ENCODE peak calls at places on chromosome 21, in seven cellular contexts. N, P, O, U, J, R and C are unnamed samples. For H3K4me1, the result is how much of the 10 kb centered on the place peaks cover.

GRCh38 chr21:17921579-17922530 is 102.7 kb upstream of the C21orf91 start:
- DNase-seq in J (no peak), R (no peak), U (no peak), N (no peak), P (no peak), O (peak), C (no peak)

GRCh38 chr21:44006656-44007055 is 5.5 kb upstream of the TRAPPC10 start:
- DNase-seq in R (no peak), P (peak), J (no peak), O (no peak), U (no peak), N (no peak), C (no peak)

GRCh38 chr21:29343517-29343916 is 44.8 kb downstream of the BACH1 start:
- DNase-seq in N (no peak), U (no peak), R (no peak), O (no peak), P (no peak), J (no peak), C (no peak)

GRCh38 chr21:44407493-44407892 is 47.8 kb upstream of the LRRC3 start:
- DNase-seq in O (peak), R (no peak), U (no peak), P (no peak), N (no peak), J (no peak), C (no peak)

GRCh38 chr21:30813174-30813573 is at the start of gene KRTAP8-1:
- DNase-seq in R (no peak), N (no peak), U (no peak), O (no peak), P (no peak), J (no peak), C (no peak)

GRCh38 chr21:41596241-41596925 is 88.4 kb upstream of the TMPRSS2 start:
- DNase-seq in P (no peak), U (no peak), N (no peak), J (peak), R (no peak), O (no peak), C (no peak)

GRCh38 chr21:41402796-41403195 is 23.2 kb upstream of the MX1 start:
- DNase-seq in R (no peak), O (no peak), J (no peak), N (no peak), P (no peak), U (no peak), C (no peak)

GRCh38 chr21:43349644-43350043 is 77.3 kb downstream of the SIK1 start:
- DNase-seq in U (no peak), N (no peak), O (no peak), P (no peak), J (no peak), R (no peak), C (no peak)

GRCh38 chr21:33800753-33801423 is 114.7 kb downstream of the ATP5PO start:
- DNase-seq in N (no peak), P (no peak), U (no peak), O (no peak), J (no peak), R (no peak), C (no peak)

GRCh38 chr21:33797565-33797964 is 118.0 kb downstream of the ATP5PO start:
- DNase-seq in N (no peak), P (no peak), R (no peak), O (no peak), U (no peak), J (no peak), C (no peak)

GRCh38 chr21:33802458-33802857 is 113.1 kb downstream of the ATP5PO start:
- DNase-seq in P (no peak), R (no peak), U (no peak), O (no peak), N (no peak), J (no peak), C (no peak)

GRCh38 chr21:33801424-33802405 is 113.9 kb downstream of the ATP5PO start:
- DNase-seq in U (no peak), R (peak), P (no peak), N (peak), O (no peak), J (no peak), C (no peak)

GRCh38 chr21:33799378-33800090 is 116.1 kb downstream of the ATP5PO start:
- DNase-seq in P (peak), R (no peak), O (no peak), U (no peak), N (peak), J (no peak), C (no peak)
- H3K4me1 ChIP-seq in P (under half), R (under half), O (under half), U (under half), N (under half), J (under half), C (under half)

GRCh38 chr21:46020581-46020980 is 39.0 kb downstream of the COL6A1 start:
- DNase-seq in P (no peak), J (no peak), O (no peak), U (no peak), R (no peak), N (no peak), C (no peak)

GRCh38 chr21:46021978-46022544 is 40.5 kb downstream of the COL6A1 start:
- DNase-seq in P (peak), O (no peak), R (no peak), N (no peak), J (peak), U (no peak), C (no peak)

GRCh38 chr21:46022551-46023107 is 41.1 kb downstream of the COL6A1 start:
- DNase-seq in O (no peak), N (no peak), J (no peak), U (no peak), R (peak), P (no peak), C (no peak)

GRCh38 chr21:46023126-46023985 is 41.8 kb downstream of the COL6A1 start:
- DNase-seq in O (no peak), N (no peak), U (no peak), R (no peak), P (no peak), J (no peak), C (no peak)

GRCh38 chr21:46021398-46021797 is 39.8 kb downstream of the COL6A1 start:
- DNase-seq in J (no peak), O (no peak), R (no peak), N (no peak), U (no peak), P (no peak), C (no peak)
- H3K27ac ChIP-seq in J (no peak), O (no peak), R (no peak), N (no peak), U (no peak), P (peak), C (peak)

DNA sequence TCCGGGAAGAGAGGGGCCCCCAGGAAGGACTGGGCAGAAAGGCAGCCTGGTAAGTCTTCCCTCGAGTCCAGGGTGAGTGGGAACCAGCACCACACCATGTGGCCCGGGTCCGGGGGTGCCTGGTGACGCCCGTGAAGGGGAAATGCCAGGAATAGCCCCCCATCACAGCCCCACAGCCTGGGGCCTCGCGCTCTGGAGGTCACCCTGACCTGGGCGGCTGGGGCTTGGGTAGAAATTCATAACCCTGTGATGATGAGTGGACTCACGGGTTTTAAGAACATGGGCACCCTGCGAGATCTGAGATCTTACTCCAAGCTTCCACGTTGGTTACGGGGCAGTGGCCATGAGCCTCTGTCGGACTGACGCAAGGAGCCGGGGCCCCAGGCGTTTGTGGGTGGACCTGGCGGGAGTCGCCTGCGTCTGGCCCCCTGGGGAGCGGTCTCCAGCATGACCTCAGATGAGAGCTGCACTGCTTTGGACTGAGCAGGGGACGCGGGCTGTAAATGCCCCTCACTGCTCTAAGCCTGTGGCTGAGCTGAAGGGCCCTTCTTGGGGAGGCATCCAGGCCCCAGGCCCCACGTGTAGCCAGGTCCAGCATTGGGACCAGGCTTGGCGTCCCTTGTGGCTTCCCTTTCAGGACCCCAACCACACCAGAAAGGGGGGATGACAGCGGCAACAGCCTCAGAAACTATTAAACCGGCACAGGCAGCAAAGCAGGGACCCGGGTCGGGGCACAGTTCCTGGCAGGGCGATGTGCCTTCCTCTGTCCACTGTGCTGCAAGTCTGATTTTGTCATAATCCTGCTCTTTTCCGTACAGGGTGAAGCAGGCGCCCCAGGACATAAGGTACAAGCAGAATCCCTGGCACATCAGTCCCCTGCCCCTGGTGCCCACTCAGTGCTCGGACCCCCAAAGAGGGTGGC is 60.0 kb downstream of the SLC19A1 start:
- DNase-seq in J (no peak), O (no peak), N (no peak), R (no peak), U (peak), P (no peak), C (no peak)
- H3K4me3 ChIP-seq in J (peak), O (no peak), N (no peak), R (no peak), U (peak), P (no peak), C (no peak)

GRCh38 chr21:19781881-19782652 is 1216.1 kb upstream of the NCAM2 start:
- DNase-seq in R (no peak), N (no peak), J (no peak), U (no peak), O (no peak), P (no peak), C (no peak)
- H3K4me1 ChIP-seq in R (under half), N (under half), J (under half), U (under half), O (under half), P (under half), C (under half)

DNA sequence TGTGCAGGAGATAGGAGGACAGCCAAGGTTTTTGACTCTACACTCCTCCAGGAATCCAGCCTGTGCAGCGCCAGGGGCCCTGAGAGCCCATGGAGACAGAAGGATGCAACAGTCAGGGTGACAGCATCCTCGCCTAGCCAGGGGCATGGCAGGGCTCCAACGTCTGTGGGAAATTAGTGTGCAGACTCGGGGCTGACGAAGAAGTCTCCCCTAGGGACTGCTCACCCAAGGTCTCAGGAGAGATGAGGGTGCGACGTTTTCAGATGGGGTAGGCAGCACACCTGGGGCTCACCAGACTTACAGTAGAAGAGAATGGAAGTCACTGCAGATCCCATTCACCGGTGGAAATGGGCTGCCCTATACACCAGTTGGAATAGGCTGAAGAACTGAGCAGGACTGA is 241.7 kb downstream of the SETD4 start:
- DNase-seq in N (no peak), U (no peak), P (no peak), O (no peak), J (no peak), R (no peak), C (no peak)
- H3K27ac ChIP-seq in N (no peak), U (no peak), P (no peak), O (no peak), J (no peak), R (no peak), C (no peak)

GRCh38 chr21:33974513-33975468 is 59.2 kb upstream of the ATP5PO start:
- DNase-seq in O (no peak), R (no peak), N (no peak), P (no peak), J (no peak), U (no peak), C (no peak)
- H3K4me3 ChIP-seq in O (no peak), R (no peak), N (no peak), P (no peak), J (no peak), U (no peak), C (no peak)